ENCODE peak calls at places on chromosomes 7 and 10, in ten cellular contexts. H is transverse colon; K is GM23338; F is Peyer's patch; M is CD4-positive, CD25-positive, alpha-beta regulatory T cell; T is pancreas; C is H7; Z is fibroblast of pulmonary artery; S is lower leg skin; J is dorsolateral prefrontal cortex. G is an unnamed sample.

GRCh38 chr10:26439436-26440090 is 1.4 kb downstream of the APBB1IP start:
- DNase-seq in H (no peak), K (no peak), F (no peak), M (peak), T (no peak), C (no peak), Z (no peak), S (no peak), J (no peak), G (no peak)

GRCh38 chr7:154406312-154406711 is 354.1 kb downstream of the DPP6 start:
- DNase-seq in H (no peak), K (no peak), F (no peak), M (no peak), T (no peak), C (no peak), Z (no peak), S (no peak), J (no peak), G (no peak)

GRCh38 chr7:21357146-21358097 is 70.5 kb upstream of the SP4 start:
- DNase-seq in H (no peak), K (no peak), F (no peak), M (no peak), T (no peak), C (no peak), Z (no peak), S (no peak), J (no peak), G (no peak)

GRCh38 chr10:55793024-55793423 is 568.0 kb downstream of the ZWINT start:
- DNase-seq in H (no peak), K (no peak), F (no peak), M (no peak), T (no peak), C (no peak), Z (no peak), S (no peak), J (no peak), G (no peak)

GRCh38 chr7:20329389-20330175 is 1.1 kb upstream of the ITGB8 start:
- DNase-seq in H (peak), K (peak), F (peak), M (peak), T (peak), C (peak), Z (peak), S (peak), J (peak), G (peak)

GRCh38 chr10:88318803-88319202 is 264.3 kb downstream of the RNLS start:
- DNase-seq in H (no peak), K (peak), F (no peak), M (peak), T (no peak), C (peak), Z (peak), S (no peak), J (no peak), G (no peak)

GRCh38 chr10:18424200-18424599 is 227.2 kb downstream of the NSUN6 start:
- DNase-seq in H (no peak), K (peak), F (no peak), M (no peak), T (no peak), C (no peak), Z (no peak), S (no peak), J (no peak), G (no peak)

GRCh38 chr7:17274551-17275245 is 23.8 kb upstream of the AHR start:
- DNase-seq in H (no peak), K (no peak), F (no peak), M (peak), T (no peak), C (no peak), Z (peak), S (no peak), J (no peak), G (no peak)

GRCh38 chr10:28913850-28914249 is 236.5 kb downstream of the BAMBI start:
- DNase-seq in H (no peak), K (no peak), F (no peak), M (no peak), T (no peak), C (no peak), Z (no peak), S (peak), J (no peak), G (no peak)

GRCh38 chr7:85840532-85840931 is 653.7 kb upstream of the SEMA3D start:
- DNase-seq in H (no peak), K (no peak), F (no peak), M (no peak), T (no peak), C (no peak), Z (peak), S (no peak), J (no peak), G (no peak)

GRCh38 chr7:131004371-131004770 is 270.4 kb upstream of the KLF14 start:
- DNase-seq in H (no peak), K (no peak), F (no peak), M (no peak), T (no peak), C (no peak), Z (no peak), S (no peak), J (no peak), G (no peak)

GRCh38 chr7:136034132-136034531 is 57.0 kb upstream of the MTPN start:
- DNase-seq in H (no peak), K (no peak), F (no peak), M (no peak), T (no peak), C (no peak), Z (no peak), S (no peak), J (no peak), G (no peak)

GRCh38 chr10:86065711-86066251 is 300.8 kb downstream of the GRID1 start:
- DNase-seq in H (no peak), K (no peak), F (no peak), M (no peak), T (no peak), C (no peak), Z (no peak), S (no peak), J (no peak), G (no peak)

GRCh38 chr10:43238462-43238861 is 28.4 kb downstream of the RASGEF1A start:
- DNase-seq in H (peak), K (no peak), F (no peak), M (no peak), T (no peak), C (no peak), Z (no peak), S (peak), J (peak), G (no peak)

GRCh38 chr7:150715293-150715692 is 1.1 kb upstream of the GIMAP1 start:
- DNase-seq in H (no peak), K (no peak), F (no peak), M (peak), T (no peak), C (no peak), Z (no peak), S (no peak), J (no peak), G (no peak)

GRCh38 chr10:117431160-117431559 is 55.9 kb upstream of the PDZD8 start:
- DNase-seq in H (no peak), K (no peak), F (no peak), M (no peak), T (no peak), C (no peak), Z (no peak), S (no peak), J (no peak), G (no peak)

GRCh38 chr7:42144253-42145002 is 92.6 kb downstream of the GLI3 start:
- DNase-seq in H (no peak), K (no peak), F (no peak), M (no peak), T (no peak), C (no peak), Z (peak), S (no peak), J (no peak), G (no peak)

GRCh38 chr10:71584902-71585578 is 134.5 kb downstream of the C10orf105 start:
- DNase-seq in H (no peak), K (no peak), F (no peak), M (no peak), T (no peak), C (no peak), Z (peak), S (no peak), J (no peak), G (no peak)

GRCh38 chr7:28507538-28508282 is 95.4 kb downstream of the CREB5 start:
- DNase-seq in H (no peak), K (no peak), F (no peak), M (no peak), T (no peak), C (peak), Z (no peak), S (no peak), J (no peak), G (no peak)

GRCh38 chr7:117165656-117166055 is 157.2 kb downstream of the WNT2 start:
- DNase-seq in H (peak), K (no peak), F (no peak), M (no peak), T (no peak), C (no peak), Z (no peak), S (no peak), J (no peak), G (no peak)

GRCh38 chr7:22992874-22993840 is 20.8 kb downstream of the HYCC1 start:
- DNase-seq in H (no peak), K (no peak), F (no peak), M (peak), T (no peak), C (no peak), Z (no peak), S (no peak), J (no peak), G (no peak)

GRCh38 chr7:151251926-151252835 is 3.7 kb upstream of the SMARCD3 start:
- DNase-seq in H (peak), K (peak), F (no peak), M (no peak), T (peak), C (peak), Z (peak), S (no peak), J (peak), G (peak)

GRCh38 chr7:130269318-130269694 is 2.6 kb downstream of the CPA2 start:
- DNase-seq in H (no peak), K (no peak), F (no peak), M (no peak), T (no peak), C (no peak), Z (no peak), S (no peak), J (no peak), G (no peak)

GRCh38 chr10:689433-690226 is at the start of gene DIP2C:
- DNase-seq in H (peak), K (peak), F (no peak), M (no peak), T (peak), C (peak), Z (peak), S (peak), J (peak), G (peak)

GRCh38 chr7:70657532-70657931 is 474.4 kb upstream of the GALNT17 start:
- DNase-seq in H (no peak), K (no peak), F (no peak), M (no peak), T (no peak), C (no peak), Z (no peak), S (no peak), J (no peak), G (no peak)

GRCh38 chr7:120404042-120404441 is 131.1 kb downstream of the KCND2 start:
- DNase-seq in H (no peak), K (no peak), F (no peak), M (no peak), T (no peak), C (no peak), Z (no peak), S (no peak), J (no peak), G (no peak)

GRCh38 chr7:108147031-108147563 is 16.9 kb upstream of the LAMB4 start:
- DNase-seq in H (no peak), K (no peak), F (no peak), M (no peak), T (no peak), C (no peak), Z (no peak), S (no peak), J (no peak), G (peak)

GRCh38 chr7:101857358-101857794 is 40.0 kb downstream of the CUX1 start:
- DNase-seq in H (no peak), K (no peak), F (no peak), M (no peak), T (no peak), C (no peak), Z (no peak), S (no peak), J (no peak), G (no peak)

GRCh38 chr7:44072364-44073231 is 7.2 kb upstream of the PGAM2 start:
- DNase-seq in H (peak), K (peak), F (peak), M (peak), T (no peak), C (peak), Z (peak), S (peak), J (peak), G (peak)

GRCh38 chr7:87156709-87157108 is 4.5 kb downstream of the DMTF1 start:
- DNase-seq in H (no peak), K (no peak), F (no peak), M (no peak), T (no peak), C (no peak), Z (no peak), S (no peak), J (no peak), G (no peak)

GRCh38 chr7:145978769-145979168 is 137.8 kb upstream of the CNTNAP2 start:
- DNase-seq in H (no peak), K (no peak), F (no peak), M (no peak), T (no peak), C (no peak), Z (no peak), S (no peak), J (no peak), G (no peak)

GRCh38 chr7:157239571-157240270 is 97.1 kb upstream of the DNAJB6 start:
- DNase-seq in H (no peak), K (peak), F (no peak), M (no peak), T (no peak), C (no peak), Z (no peak), S (no peak), J (no peak), G (no peak)

GRCh38 chr10:132539431-132539839 is 1.8 kb downstream of the INPP5A start:
- DNase-seq in H (peak), K (no peak), F (peak), M (peak), T (peak), C (peak), Z (no peak), S (no peak), J (no peak), G (peak)

GRCh38 chr10:118850418-118851061 is 95.8 kb upstream of the CACUL1 start:
- DNase-seq in H (peak), K (peak), F (peak), M (peak), T (peak), C (peak), Z (peak), S (peak), J (no peak), G (peak)

GRCh38 chr10:32376027-32376426 is 29.1 kb upstream of the EPC1 start:
- DNase-seq in H (no peak), K (no peak), F (no peak), M (no peak), T (no peak), C (no peak), Z (no peak), S (no peak), J (no peak), G (no peak)

GRCh38 chr10:32374605-32375004 is 27.6 kb upstream of the EPC1 start:
- DNase-seq in H (no peak), K (no peak), F (no peak), M (no peak), T (no peak), C (no peak), Z (no peak), S (no peak), J (no peak), G (no peak)

GRCh38 chr10:32378371-32379301 is 31.7 kb upstream of the EPC1 start:
- DNase-seq in H (peak), K (peak), F (peak), M (peak), T (peak), C (peak), Z (peak), S (peak), J (peak), G (peak)

GRCh38 chr10:32377458-32378370 is 30.8 kb upstream of the EPC1 start:
- DNase-seq in H (peak), K (no peak), F (peak), M (peak), T (no peak), C (no peak), Z (peak), S (no peak), J (no peak), G (no peak)

DNA sequence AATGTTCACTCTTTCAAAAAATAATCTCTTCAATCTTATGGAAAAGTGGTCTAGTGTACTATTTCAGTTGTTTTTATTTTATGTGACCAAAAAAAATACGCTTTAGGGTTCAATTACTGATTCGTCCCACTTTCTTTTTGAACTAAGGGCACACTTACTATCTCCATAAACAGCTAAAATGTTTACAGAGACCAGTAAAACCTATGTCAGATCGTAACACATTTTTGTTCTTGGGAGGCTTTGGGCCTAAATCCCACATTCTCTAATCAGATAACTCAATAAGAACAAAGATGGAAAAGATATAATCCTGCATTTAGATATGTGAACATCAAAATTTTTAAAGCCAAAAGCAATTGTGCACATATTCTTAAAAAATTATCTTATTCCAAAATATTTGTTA is 29.8 kb upstream of the EPC1 start:
- DNase-seq in H (no peak), K (no peak), F (no peak), M (no peak), T (no peak), C (no peak), Z (no peak), S (no peak), J (no peak), G (no peak)
- H3K4me3 ChIP-seq in H (peak), K (peak), F (peak), M (peak), T (peak), C (peak), Z (peak), S (no peak), J (peak), G (peak)

GRCh38 chr7:2306688-2307087 is 7.6 kb downstream of the SNX8 start:
- DNase-seq in H (no peak), K (no peak), F (no peak), M (no peak), T (no peak), C (no peak), Z (no peak), S (no peak), J (no peak), G (no peak)
- H3K4me3 ChIP-seq in H (no peak), K (no peak), F (no peak), M (no peak), T (no peak), C (no peak), Z (no peak), S (no peak), J (no peak), G (no peak)

GRCh38 chr7:139681812-139682135 is 96.0 kb downstream of the HIPK2 start:
- DNase-seq in H (no peak), K (no peak), F (no peak), M (no peak), T (no peak), C (peak), Z (no peak), S (no peak), J (no peak), G (no peak)

GRCh38 chr7:139682136-139683013 is 95.4 kb downstream of the HIPK2 start:
- DNase-seq in H (no peak), K (no peak), F (no peak), M (peak), T (no peak), C (peak), Z (peak), S (no peak), J (no peak), G (no peak)

GRCh38 chr7:139679731-139680594 is 97.8 kb downstream of the HIPK2 start:
- DNase-seq in H (no peak), K (no peak), F (no peak), M (no peak), T (no peak), C (peak), Z (peak), S (no peak), J (no peak), G (no peak)

GRCh38 chr7:139680676-139681462 is 96.9 kb downstream of the HIPK2 start:
- DNase-seq in H (no peak), K (no peak), F (no peak), M (peak), T (no peak), C (peak), Z (peak), S (no peak), J (no peak), G (no peak)

DNA sequence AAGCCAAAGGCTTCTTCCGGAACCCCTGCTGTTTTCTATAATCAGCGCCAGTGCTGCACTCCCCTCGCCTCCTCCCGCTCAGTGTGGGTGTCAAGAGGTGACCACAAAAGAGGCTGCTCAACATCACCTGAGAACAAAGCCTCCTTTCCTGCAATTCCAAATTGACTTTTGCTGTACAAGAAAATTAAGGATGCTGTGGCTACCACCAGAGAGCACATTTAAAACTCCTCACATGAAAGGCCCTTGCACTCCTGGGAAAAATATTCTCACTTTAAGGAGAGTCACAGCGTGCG is 96.4 kb downstream of the HIPK2 start:
- DNase-seq in H (no peak), K (no peak), F (no peak), M (no peak), T (no peak), C (peak), Z (no peak), S (no peak), J (no peak), G (no peak)
- H3K4me3 ChIP-seq in H (no peak), K (no peak), F (no peak), M (no peak), T (no peak), C (no peak), Z (no peak), S (no peak), J (no peak), G (no peak)

GRCh38 chr10:74877899-74878298 is 51.5 kb downstream of the KAT6B start:
- DNase-seq in H (no peak), K (no peak), F (no peak), M (no peak), T (no peak), C (no peak), Z (no peak), S (no peak), J (no peak), G (no peak)
- H3K4me3 ChIP-seq in H (no peak), K (no peak), F (no peak), M (no peak), T (no peak), C (no peak), Z (no peak), S (no peak), J (no peak), G (no peak)

DNA sequence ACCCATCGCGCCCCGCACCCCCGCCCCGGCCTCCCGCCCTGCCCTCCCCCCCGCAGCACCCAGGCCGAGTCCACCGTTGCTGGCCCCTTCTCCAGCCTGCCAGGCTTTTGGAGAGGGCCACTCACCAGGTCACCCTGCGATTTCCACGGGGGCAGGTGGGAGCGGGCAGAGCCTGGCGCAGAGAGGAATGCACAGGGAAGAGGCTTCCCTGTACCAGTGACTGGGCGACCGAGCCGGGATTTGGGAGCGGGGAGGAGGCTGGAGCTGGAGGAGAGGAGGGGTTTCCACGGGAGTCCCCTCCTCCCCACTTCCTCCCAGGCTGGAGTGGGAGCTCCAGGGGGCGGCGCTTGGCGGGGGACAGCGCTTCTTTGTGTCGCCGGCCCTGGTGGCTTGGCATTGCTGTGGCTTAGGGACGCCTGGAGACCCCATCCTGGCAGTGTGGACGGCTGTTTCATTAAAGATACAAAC is 19.3 kb downstream of the TCAF1 start:
- DNase-seq in H (peak), K (peak), F (no peak), M (no peak), T (peak), C (peak), Z (peak), S (peak), J (peak), G (peak)
- H3K4me3 ChIP-seq in H (peak), K (peak), F (peak), M (no peak), T (peak), C (peak), Z (peak), S (peak), J (peak), G (peak)

GRCh38 chr7:54159088-54159487 is 383.1 kb upstream of the VSTM2A start:
- DNase-seq in H (no peak), K (no peak), F (no peak), M (no peak), T (no peak), C (no peak), Z (no peak), S (no peak), J (no peak), G (no peak)
- H3K4me3 ChIP-seq in H (no peak), K (peak), F (no peak), M (no peak), T (no peak), C (no peak), Z (no peak), S (no peak), J (no peak), G (no peak)

GRCh38 chr7:35254496-35255416 is 856 bp upstream of the TBX20 start:
- DNase-seq in H (no peak), K (peak), F (no peak), M (no peak), T (no peak), C (no peak), Z (peak), S (no peak), J (no peak), G (no peak)
- H3K4me3 ChIP-seq in H (no peak), K (peak), F (peak), M (no peak), T (no peak), C (peak), Z (peak), S (no peak), J (no peak), G (no peak)

G was measured in ovary.